ENCODE peak calls at places on chromosomes 11 and 22, in four cellular contexts. One of them, this sample, is unnamed.

GRCh38 chr22:40178417-40179409 is 988 bp downstream of the TNRC6B start:
- DNase-seq in stimulated activated CD8-positive, alpha-beta memory T cell treated with anti-CD3 and anti-CD28 coated beads, Interleukin-4, amount 100 ng/mL, for 1 hour: no peak
- DNase-seq in HFFc6: peak; percentile 56
- DNase-seq in stimulated activated effector memory CD8-positive, alpha-beta T cell treated with anti-CD3 and anti-CD28 coated beads, Interleukin-12 subunit alpha, Interleukin-12 subunit beta, amount 100 ng/mL, for 72 hours: peak; percentile 64
- DNase-seq in this sample: no peak

GRCh38 chr11:58742140-58742539 is 10.4 kb upstream of the GLYAT start:
- DNase-seq in stimulated activated CD8-positive, alpha-beta memory T cell treated with anti-CD3 and anti-CD28 coated beads, Interleukin-4, amount 100 ng/mL, for 1 hour: no peak
- DNase-seq in HFFc6: no peak
- DNase-seq in stimulated activated effector memory CD8-positive, alpha-beta T cell treated with anti-CD3 and anti-CD28 coated beads, Interleukin-12 subunit alpha, Interleukin-12 subunit beta, amount 100 ng/mL, for 72 hours: no peak
- DNase-seq in this sample: no peak

GRCh38 chr11:35618497-35619029 is 303 bp downstream of the FJX1 start:
- DNase-seq in HFFc6: peak; percentile 31
- DNase-seq in stimulated activated effector memory CD8-positive, alpha-beta T cell treated with anti-CD3 and anti-CD28 coated beads, Interleukin-12 subunit alpha, Interleukin-12 subunit beta, amount 100 ng/mL, for 72 hours: no peak
- DNase-seq in stimulated activated CD8-positive, alpha-beta memory T cell treated with anti-CD3 and anti-CD28 coated beads, Interleukin-4, amount 100 ng/mL, for 1 hour: no peak
- DNase-seq in this sample: no peak

GRCh38 chr11:94563176-94563847 is 3.9 kb upstream of the PIWIL4 start:
- DNase-seq in stimulated activated CD8-positive, alpha-beta memory T cell treated with anti-CD3 and anti-CD28 coated beads, Interleukin-4, amount 100 ng/mL, for 1 hour: no peak
- DNase-seq in HFFc6: peak; percentile 78
- DNase-seq in stimulated activated effector memory CD8-positive, alpha-beta T cell treated with anti-CD3 and anti-CD28 coated beads, Interleukin-12 subunit alpha, Interleukin-12 subunit beta, amount 100 ng/mL, for 72 hours: no peak
- DNase-seq in this sample: no peak

GRCh38 chr11:23097906-23098305 is 237.6 kb upstream of the CCDC179 start:
- DNase-seq in stimulated activated effector memory CD8-positive, alpha-beta T cell treated with anti-CD3 and anti-CD28 coated beads, Interleukin-12 subunit alpha, Interleukin-12 subunit beta, amount 100 ng/mL, for 72 hours: no peak
- DNase-seq in stimulated activated CD8-positive, alpha-beta memory T cell treated with anti-CD3 and anti-CD28 coated beads, Interleukin-4, amount 100 ng/mL, for 1 hour: no peak
- DNase-seq in HFFc6: no peak
- DNase-seq in this sample: no peak

GRCh38 chr11:88618716-88619462 is 281.4 kb upstream of the CTSC start:
- DNase-seq in stimulated activated CD8-positive, alpha-beta memory T cell treated with anti-CD3 and anti-CD28 coated beads, Interleukin-4, amount 100 ng/mL, for 1 hour: no peak
- DNase-seq in stimulated activated effector memory CD8-positive, alpha-beta T cell treated with anti-CD3 and anti-CD28 coated beads, Interleukin-12 subunit alpha, Interleukin-12 subunit beta, amount 100 ng/mL, for 72 hours: no peak
- DNase-seq in HFFc6: no peak
- DNase-seq in this sample: no peak

GRCh38 chr11:12430351-12430750 is 53.0 kb downstream of the PARVA start:
- DNase-seq in stimulated activated CD8-positive, alpha-beta memory T cell treated with anti-CD3 and anti-CD28 coated beads, Interleukin-4, amount 100 ng/mL, for 1 hour: no peak
- DNase-seq in HFFc6: peak; percentile 27
- DNase-seq in stimulated activated effector memory CD8-positive, alpha-beta T cell treated with anti-CD3 and anti-CD28 coated beads, Interleukin-12 subunit alpha, Interleukin-12 subunit beta, amount 100 ng/mL, for 72 hours: no peak
- DNase-seq in this sample: no peak

GRCh38 chr11:28251263-28251662 is 143.1 kb downstream of the METTL15 start:
- DNase-seq in stimulated activated CD8-positive, alpha-beta memory T cell treated with anti-CD3 and anti-CD28 coated beads, Interleukin-4, amount 100 ng/mL, for 1 hour: no peak
- DNase-seq in stimulated activated effector memory CD8-positive, alpha-beta T cell treated with anti-CD3 and anti-CD28 coated beads, Interleukin-12 subunit alpha, Interleukin-12 subunit beta, amount 100 ng/mL, for 72 hours: no peak
- DNase-seq in HFFc6: no peak
- DNase-seq in this sample: no peak

GRCh38 chr22:21077884-21078508 is 32.2 kb downstream of the LRRC74B start:
- DNase-seq in HFFc6: no peak
- DNase-seq in stimulated activated effector memory CD8-positive, alpha-beta T cell treated with anti-CD3 and anti-CD28 coated beads, Interleukin-12 subunit alpha, Interleukin-12 subunit beta, amount 100 ng/mL, for 72 hours: no peak
- DNase-seq in stimulated activated CD8-positive, alpha-beta memory T cell treated with anti-CD3 and anti-CD28 coated beads, Interleukin-4, amount 100 ng/mL, for 1 hour: no peak
- DNase-seq in this sample: no peak

GRCh38 chr11:7577226-7577882 is 63.6 kb downstream of the PPFIBP2 start:
- DNase-seq in stimulated activated effector memory CD8-positive, alpha-beta T cell treated with anti-CD3 and anti-CD28 coated beads, Interleukin-12 subunit alpha, Interleukin-12 subunit beta, amount 100 ng/mL, for 72 hours: no peak
- DNase-seq in stimulated activated CD8-positive, alpha-beta memory T cell treated with anti-CD3 and anti-CD28 coated beads, Interleukin-4, amount 100 ng/mL, for 1 hour: no peak
- DNase-seq in HFFc6: peak; percentile 32
- DNase-seq in this sample: no peak

GRCh38 chr11:72123117-72123653 is 10.7 kb upstream of the ANAPC15 start:
- DNase-seq in stimulated activated effector memory CD8-positive, alpha-beta T cell treated with anti-CD3 and anti-CD28 coated beads, Interleukin-12 subunit alpha, Interleukin-12 subunit beta, amount 100 ng/mL, for 72 hours: no peak
- DNase-seq in HFFc6: no peak
- DNase-seq in stimulated activated CD8-positive, alpha-beta memory T cell treated with anti-CD3 and anti-CD28 coated beads, Interleukin-4, amount 100 ng/mL, for 1 hour: no peak
- DNase-seq in this sample: no peak

GRCh38 chr11:20729597-20730095 is 60.3 kb downstream of the NELL1 start:
- DNase-seq in stimulated activated effector memory CD8-positive, alpha-beta T cell treated with anti-CD3 and anti-CD28 coated beads, Interleukin-12 subunit alpha, Interleukin-12 subunit beta, amount 100 ng/mL, for 72 hours: no peak
- DNase-seq in HFFc6: no peak
- DNase-seq in stimulated activated CD8-positive, alpha-beta memory T cell treated with anti-CD3 and anti-CD28 coated beads, Interleukin-4, amount 100 ng/mL, for 1 hour: no peak
- DNase-seq in this sample: no peak

GRCh38 chr22:31296258-31296657 is 4.0 kb upstream of the PIK3IP1 start:
- DNase-seq in HFFc6: no peak
- DNase-seq in stimulated activated effector memory CD8-positive, alpha-beta T cell treated with anti-CD3 and anti-CD28 coated beads, Interleukin-12 subunit alpha, Interleukin-12 subunit beta, amount 100 ng/mL, for 72 hours: no peak
- DNase-seq in stimulated activated CD8-positive, alpha-beta memory T cell treated with anti-CD3 and anti-CD28 coated beads, Interleukin-4, amount 100 ng/mL, for 1 hour: no peak
- DNase-seq in this sample: no peak

GRCh38 chr11:13367115-13367514 is 89.5 kb downstream of the BMAL1 start:
- DNase-seq in stimulated activated CD8-positive, alpha-beta memory T cell treated with anti-CD3 and anti-CD28 coated beads, Interleukin-4, amount 100 ng/mL, for 1 hour: no peak
- DNase-seq in HFFc6: no peak
- DNase-seq in stimulated activated effector memory CD8-positive, alpha-beta T cell treated with anti-CD3 and anti-CD28 coated beads, Interleukin-12 subunit alpha, Interleukin-12 subunit beta, amount 100 ng/mL, for 72 hours: no peak
- DNase-seq in this sample: no peak

GRCh38 chr11:108958446-108959123 is 293.7 kb downstream of the DDX10 start:
- DNase-seq in stimulated activated effector memory CD8-positive, alpha-beta T cell treated with anti-CD3 and anti-CD28 coated beads, Interleukin-12 subunit alpha, Interleukin-12 subunit beta, amount 100 ng/mL, for 72 hours: no peak
- DNase-seq in stimulated activated CD8-positive, alpha-beta memory T cell treated with anti-CD3 and anti-CD28 coated beads, Interleukin-4, amount 100 ng/mL, for 1 hour: no peak
- DNase-seq in HFFc6: peak; percentile 62
- DNase-seq in this sample: no peak